ENCODE peak calls at places on chromosomes 1 and 21, in seven cellular contexts. D, B, X, G, N, O and T are unnamed samples.

GRCh38 chr1:169584483-169585144 is 1.7 kb downstream of the F5 start:
- DNase-seq in B (no peak), N (no peak), O (peak), D (no peak), G (peak), X (no peak), T (peak)

GRCh38 chr1:162631546-162632233 is 574 bp upstream of the DDR2 start:
- DNase-seq in O (no peak), D (no peak), N (no peak), X (no peak), B (peak), G (no peak), T (no peak)

GRCh38 chr1:7784492-7785071 is 491 bp downstream of the PER3 start:
- DNase-seq in N (no peak), O (no peak), X (peak), B (no peak), G (peak), D (no peak), T (no peak)

GRCh38 chr1:201166964-201167624 is 12.8 kb upstream of the TMEM9 start:
- DNase-seq in X (no peak), D (no peak), N (no peak), O (no peak), B (no peak), G (no peak), T (no peak)

GRCh38 chr21:46454634-46455390 is 3.9 kb upstream of the DIP2A start:
- DNase-seq in X (no peak), D (no peak), B (no peak), O (peak), N (no peak), G (no peak), T (no peak)

GRCh38 chr1:93605812-93606512 is 75.7 kb downstream of the BCAR3 start:
- DNase-seq in N (peak), O (peak), G (no peak), X (no peak), B (no peak), D (no peak), T (peak)

GRCh38 chr1:233281711-233282581 is 13.6 kb downstream of the PCNX2 start:
- DNase-seq in D (no peak), G (no peak), B (no peak), O (peak), X (no peak), N (no peak), T (no peak)

GRCh38 chr1:222618880-222619321 is 1.0 kb downstream of the MIA3 start:
- DNase-seq in B (peak), X (peak), D (no peak), N (no peak), G (peak), O (peak), T (peak)

GRCh38 chr1:192588546-192588945 is 13.0 kb downstream of the RGS1 start:
- DNase-seq in X (no peak), G (no peak), N (no peak), D (no peak), O (no peak), B (no peak), T (no peak)

GRCh38 chr1:37602750-37603694 is 7.3 kb upstream of the GNL2 start:
- DNase-seq in G (no peak), X (peak), O (no peak), B (peak), D (no peak), N (no peak), T (peak)

GRCh38 chr1:154556422-154556821 is 2.0 kb downstream of the UBE2Q1 start:
- DNase-seq in N (no peak), G (no peak), O (no peak), B (peak), X (peak), D (no peak), T (no peak)

GRCh38 chr1:201903135-201903534 is 14.4 kb downstream of the SHISA4 start:
- DNase-seq in B (no peak), X (no peak), O (no peak), D (no peak), G (no peak), N (no peak), T (no peak)

GRCh38 chr1:66945316-66945715 is 20.5 kb downstream of the MIER1 start:
- DNase-seq in D (no peak), G (no peak), B (no peak), O (no peak), N (no peak), X (no peak), T (no peak)

GRCh38 chr1:151131832-151132675 is 14.4 kb downstream of the SEMA6C start:
- DNase-seq in B (peak), G (no peak), D (no peak), X (peak), N (no peak), O (no peak), T (no peak)

GRCh38 chr1:190904091-190904695 is 426.5 kb upstream of the BRINP3 start:
- DNase-seq in B (no peak), D (no peak), O (peak), N (no peak), G (no peak), X (no peak), T (peak)

GRCh38 chr1:185864889-185865288 is 130.7 kb downstream of the HMCN1 start:
- DNase-seq in D (no peak), X (no peak), B (no peak), N (no peak), G (no peak), O (peak), T (peak)

GRCh38 chr21:34075760-34076159 is 2.4 kb downstream of the MRPS6 start:
- DNase-seq in D (no peak), B (no peak), X (no peak), N (no peak), G (no peak), O (no peak), T (no peak)

GRCh38 chr1:185044387-185044786 is 971 bp upstream of the RNF2 start:
- DNase-seq in X (no peak), B (no peak), G (no peak), N (no peak), O (no peak), D (no peak), T (no peak)

GRCh38 chr1:14538335-14538734 is 60.1 kb upstream of the KAZN start:
- DNase-seq in G (no peak), N (no peak), D (no peak), B (no peak), O (no peak), X (peak), T (no peak)
- TF ChIP-seq CTCF in G (no peak), N (no peak), D (no peak), B (no peak), O (peak), X (no peak), T (no peak)

GRCh38 chr1:156136970-156137483 is 16.4 kb upstream of the SEMA4A start:
- DNase-seq in X (peak), D (no peak), B (no peak), N (no peak), O (no peak), G (no peak), T (no peak)

GRCh38 chr1:156143765-156144489 is 9.5 kb upstream of the SEMA4A start:
- DNase-seq in X (no peak), O (no peak), D (no peak), N (no peak), G (no peak), B (no peak), T (no peak)

GRCh38 chr1:156144747-156145146 is 8.6 kb upstream of the SEMA4A start:
- DNase-seq in X (no peak), O (no peak), G (no peak), B (no peak), D (no peak), N (no peak), T (no peak)

GRCh38 chr1:156138366-156138969 is 14.9 kb upstream of the SEMA4A start:
- DNase-seq in O (no peak), X (no peak), N (no peak), D (no peak), B (no peak), G (no peak), T (no peak)

GRCh38 chr1:156140879-156141707 is 12.3 kb upstream of the SEMA4A start:
- DNase-seq in D (no peak), X (peak), N (no peak), G (no peak), B (peak), O (no peak), T (no peak)
- TF ChIP-seq CTCF in D (peak), X (peak), N (peak), G (peak), B (peak), O (peak), T (peak)

GRCh38 chr1:31765041-31765467 is 914 bp upstream of the ADGRB2 start:
- DNase-seq in X (peak), G (no peak), B (peak), O (no peak), N (no peak), D (no peak), T (no peak)
- TF ChIP-seq CTCF in X (no peak), G (no peak), B (peak), O (peak), N (peak), D (no peak), T (no peak)

DNA sequence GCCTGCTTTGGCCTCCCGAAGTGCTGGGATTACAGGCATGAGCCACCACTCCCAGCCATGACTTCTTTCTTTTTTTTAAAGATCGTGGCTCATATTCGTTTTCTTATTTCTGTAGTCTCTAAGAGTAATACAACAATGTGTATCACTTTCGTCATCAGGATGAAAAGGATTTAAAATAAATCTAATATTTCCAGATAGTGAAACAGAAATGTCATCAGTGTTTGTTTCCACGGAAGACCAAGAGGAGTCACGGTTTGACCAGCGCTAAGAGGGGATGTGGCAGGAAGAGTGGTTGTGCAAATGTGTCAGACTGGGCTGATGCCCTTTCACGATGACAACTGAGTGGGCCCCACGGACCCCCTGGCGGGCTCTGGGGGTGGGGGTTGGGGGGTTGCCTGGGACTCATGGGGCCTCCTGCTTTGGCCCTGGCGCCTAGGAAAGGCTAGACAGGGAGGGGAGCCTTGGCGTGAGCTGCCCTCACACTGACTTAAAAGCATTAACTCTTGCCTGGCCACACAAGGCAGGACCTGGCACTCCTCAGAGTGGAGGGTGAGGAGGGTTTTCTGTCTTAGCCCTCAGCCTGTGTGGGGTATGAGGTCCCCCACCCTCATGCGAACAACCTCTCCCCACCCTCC is 8.4 kb downstream of the SOX13 start:
- DNase-seq in G (no peak), D (no peak), N (no peak), X (no peak), B (no peak), O (no peak), T (no peak)
- TF ChIP-seq CTCF in G (no peak), D (no peak), N (no peak), X (no peak), B (no peak), O (no peak), T (no peak)

DNA sequence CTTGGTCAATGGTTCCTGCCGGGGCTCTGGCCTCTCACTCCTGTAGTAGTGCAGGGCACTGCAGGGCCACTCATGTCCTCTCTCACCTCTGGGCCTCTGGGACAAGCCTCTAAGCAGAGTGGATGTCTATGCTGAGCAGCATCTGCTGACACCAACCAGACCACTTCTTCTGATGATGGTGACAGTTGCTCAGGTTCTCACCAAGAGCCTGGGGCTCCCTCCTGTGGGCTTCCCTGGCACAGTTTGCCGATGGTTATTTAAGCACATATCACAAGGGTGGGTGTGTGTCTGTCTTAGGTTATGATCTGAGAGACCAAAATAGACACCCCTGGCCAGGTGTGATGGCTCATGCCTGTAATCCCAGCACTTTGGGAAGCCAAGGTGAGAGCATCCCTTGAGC is 17.4 kb upstream of the GPR137B start:
- DNase-seq in O (no peak), D (no peak), X (no peak), G (no peak), B (no peak), N (no peak), T (no peak)
- TF ChIP-seq CTCF in O (no peak), D (no peak), X (no peak), G (no peak), B (no peak), N (peak), T (no peak)